ENCODE peak calls at places on chromosomes 16 and 17, in seven cellular contexts. W is PC-3, E is cardiac fibroblast, B is mucosa of descending colon, F is K562, T is D721Med, I is OCI-LY7. Z is an unnamed sample.

GRCh38 chr16:81553814-81554675 is 109.4 kb downstream of the CMIP start:
- DNase-seq in E (no peak), B (peak), I (peak), T (no peak), F (no peak), W (no peak), Z (no peak)

GRCh38 chr16:56477096-56477878 is 25.9 kb downstream of the OGFOD1 start:
- DNase-seq in T (no peak), I (no peak), B (no peak), W (peak), E (peak), F (peak), Z (no peak)

GRCh38 chr17:7853693-7854043 is 1.2 kb upstream of the TMEM88 start:
- DNase-seq in B (no peak), T (no peak), E (no peak), I (no peak), W (no peak), F (no peak), Z (no peak)

GRCh38 chr17:56595831-56596740 is 2.6 kb downstream of the NOG start:
- DNase-seq in W (peak), E (no peak), T (no peak), I (no peak), F (no peak), B (no peak), Z (peak)

GRCh38 chr16:88596477-88596876 is 26.3 kb downstream of the ZC3H18 start:
- DNase-seq in W (no peak), F (no peak), T (no peak), B (no peak), E (peak), I (no peak), Z (no peak)

GRCh38 chr16:6081320-6081976 is 983.9 kb upstream of the EEF2KMT start:
- DNase-seq in T (no peak), F (peak), I (peak), E (no peak), B (peak), W (peak), Z (peak)

GRCh38 chr17:67074781-67075180 is 30.4 kb downstream of the CACNG1 start:
- DNase-seq in W (no peak), T (no peak), B (no peak), I (no peak), E (no peak), F (no peak), Z (no peak)

GRCh38 chr16:4293822-4294457 is 21.1 kb upstream of the TFAP4 start:
- DNase-seq in F (no peak), B (no peak), T (no peak), E (peak), W (peak), I (no peak), Z (peak)

GRCh38 chr17:21371511-21372081 is 4.6 kb upstream of the KCNJ12 start:
- DNase-seq in I (no peak), B (no peak), F (no peak), W (no peak), T (no peak), E (no peak), Z (peak)

GRCh38 chr16:23694707-23695373 is 16.2 kb downstream of the PLK1 start:
- DNase-seq in B (no peak), E (peak), I (peak), F (peak), T (no peak), W (no peak), Z (peak)

GRCh38 chr16:49608801-49609200 is 235.2 kb downstream of the C16orf78 start:
- DNase-seq in W (no peak), E (peak), T (no peak), I (peak), B (no peak), F (peak), Z (no peak)

GRCh38 chr17:82862758-82863645 is 23.2 kb upstream of the ZNF750 start:
- DNase-seq in W (no peak), I (no peak), F (peak), E (no peak), B (peak), T (no peak), Z (no peak)

GRCh38 chr17:35089846-35090193 is 26.3 kb upstream of the RFFL start:
- DNase-seq in T (no peak), E (peak), B (no peak), F (peak), W (peak), I (no peak), Z (no peak)

GRCh38 chr16:4097826-4098240 is 18.4 kb downstream of the ADCY9 start:
- DNase-seq in E (peak), B (no peak), W (peak), I (no peak), T (no peak), F (no peak), Z (no peak)

GRCh38 chr17:83053021-83053778 is 26.2 kb upstream of the METRNL start:
- DNase-seq in T (no peak), W (no peak), F (peak), B (peak), E (no peak), I (no peak), Z (no peak)

GRCh38 chr16:84518804-84519341 is 14.4 kb upstream of the MEAK7 start:
- DNase-seq in F (no peak), B (peak), I (no peak), T (no peak), E (no peak), W (no peak), Z (no peak)

GRCh38 chr17:28912281-28912937 is 9.5 kb upstream of the DHRS13 start:
- DNase-seq in E (no peak), B (peak), I (no peak), T (no peak), F (peak), W (no peak), Z (no peak)

GRCh38 chr17:73068322-73069153 is 23.9 kb downstream of the SLC39A11 start:
- DNase-seq in I (no peak), E (peak), F (no peak), W (peak), B (no peak), T (no peak), Z (peak)

GRCh38 chr16:23148513-23149266 is 562 bp downstream of the USP31 start:
- DNase-seq in T (no peak), E (peak), F (peak), W (peak), I (peak), B (peak), Z (peak)

GRCh38 chr17:16589097-16589969 is 20.3 kb upstream of the ZNF287 start:
- DNase-seq in W (peak), E (peak), I (peak), F (peak), T (peak), B (peak), Z (peak)

GRCh38 chr17:50627782-50628601 is 6.7 kb upstream of the ABCC3 start:
- DNase-seq in T (no peak), F (no peak), W (peak), B (peak), I (no peak), E (no peak), Z (peak)

GRCh38 chr17:59839646-59840328 is 53.0 kb downstream of the TUBD1 start:
- DNase-seq in W (peak), F (peak), B (no peak), E (peak), I (no peak), T (no peak), Z (no peak)

GRCh38 chr17:77266891-77267341 is 126.1 kb downstream of the SEC14L1 start:
- DNase-seq in W (no peak), T (no peak), E (no peak), F (peak), I (peak), B (no peak), Z (no peak)
- TF ChIP-seq CTCF in W (peak), T (no peak), E (peak), F (peak), I (peak), B (no peak), Z (no peak)

GRCh38 chr16:87391324-87391949 is 699 bp upstream of the MAP1LC3B start:
- DNase-seq in I (peak), F (peak), E (peak), T (no peak), B (peak), W (no peak), Z (peak)
- TF ChIP-seq CTCF in I (no peak), F (no peak), E (no peak), T (no peak), B (no peak), W (no peak), Z (no peak)

DNA sequence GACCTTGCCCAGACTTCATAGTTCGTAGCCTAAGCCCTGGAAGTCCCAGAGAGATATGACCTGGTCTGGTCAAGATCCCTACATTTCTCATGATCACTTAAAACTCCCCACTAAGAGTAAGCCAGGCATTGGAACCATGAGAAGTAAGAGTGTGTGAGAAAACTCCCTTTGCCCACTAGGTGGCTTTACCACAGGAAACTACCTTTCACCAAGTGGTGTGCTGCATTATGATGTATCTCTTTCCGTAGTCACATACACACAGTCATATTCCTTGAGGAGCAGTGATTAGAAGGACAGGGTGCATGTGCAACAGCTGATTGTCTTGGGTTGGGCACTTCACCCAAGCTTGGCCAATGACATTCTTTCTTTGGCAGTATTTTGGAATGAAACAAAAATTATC is 639.3 kb downstream of the KCNJ2 start:
- DNase-seq in B (no peak), F (no peak), W (peak), E (no peak), T (no peak), I (peak), Z (no peak)
- TF ChIP-seq CTCF in B (no peak), F (no peak), W (peak), E (peak), T (peak), I (peak), Z (no peak)

DNA sequence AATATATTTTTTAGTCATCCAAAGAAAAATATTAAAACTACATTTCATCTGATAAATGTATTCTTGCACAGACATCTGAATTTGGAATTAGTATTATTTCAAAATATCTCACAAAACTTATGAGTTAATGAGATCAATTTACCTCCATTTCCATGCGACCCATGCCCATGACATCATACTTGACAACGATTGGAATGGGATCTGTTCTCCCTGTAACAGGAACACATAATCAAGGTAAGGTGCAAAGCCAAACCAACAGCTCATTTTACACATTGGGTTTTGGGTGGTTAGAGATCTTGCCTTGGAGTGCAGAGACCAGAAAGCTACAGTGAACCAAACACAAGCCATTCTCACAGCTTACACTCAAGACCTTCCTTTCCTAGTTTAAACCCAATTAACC is 46.9 kb upstream of the ITGA2B start:
- DNase-seq in F (no peak), T (no peak), I (no peak), W (no peak), E (no peak), B (no peak), Z (no peak)
- TF ChIP-seq CTCF in F (no peak), T (no peak), I (no peak), W (no peak), E (no peak), B (no peak), Z (no peak)

DNA sequence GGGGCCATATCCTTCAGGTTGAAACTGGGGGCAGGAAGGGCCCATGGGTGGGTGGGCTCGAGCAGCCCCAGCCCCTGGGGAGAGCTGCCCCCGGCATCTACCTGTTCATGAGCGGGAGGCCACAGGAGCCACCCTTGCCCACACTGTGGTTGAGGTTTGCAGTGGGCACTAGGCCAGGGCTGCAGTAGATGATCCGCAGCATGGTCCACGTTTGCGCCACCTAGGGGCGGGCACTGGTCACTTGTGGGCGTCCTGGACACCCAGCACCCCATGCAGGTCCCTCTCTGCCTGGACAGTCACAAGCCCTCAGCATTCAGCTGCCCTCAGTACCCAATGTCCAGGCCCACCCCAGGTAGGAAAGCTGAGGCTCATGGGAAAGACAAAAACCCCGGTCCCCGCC is 1.8 kb upstream of the JMJD8 start:
- DNase-seq in W (peak), B (peak), F (peak), T (no peak), I (no peak), E (peak), Z (peak)
- TF ChIP-seq CTCF in W (peak), B (peak), F (peak), T (peak), I (peak), E (peak), Z (peak)

DNA sequence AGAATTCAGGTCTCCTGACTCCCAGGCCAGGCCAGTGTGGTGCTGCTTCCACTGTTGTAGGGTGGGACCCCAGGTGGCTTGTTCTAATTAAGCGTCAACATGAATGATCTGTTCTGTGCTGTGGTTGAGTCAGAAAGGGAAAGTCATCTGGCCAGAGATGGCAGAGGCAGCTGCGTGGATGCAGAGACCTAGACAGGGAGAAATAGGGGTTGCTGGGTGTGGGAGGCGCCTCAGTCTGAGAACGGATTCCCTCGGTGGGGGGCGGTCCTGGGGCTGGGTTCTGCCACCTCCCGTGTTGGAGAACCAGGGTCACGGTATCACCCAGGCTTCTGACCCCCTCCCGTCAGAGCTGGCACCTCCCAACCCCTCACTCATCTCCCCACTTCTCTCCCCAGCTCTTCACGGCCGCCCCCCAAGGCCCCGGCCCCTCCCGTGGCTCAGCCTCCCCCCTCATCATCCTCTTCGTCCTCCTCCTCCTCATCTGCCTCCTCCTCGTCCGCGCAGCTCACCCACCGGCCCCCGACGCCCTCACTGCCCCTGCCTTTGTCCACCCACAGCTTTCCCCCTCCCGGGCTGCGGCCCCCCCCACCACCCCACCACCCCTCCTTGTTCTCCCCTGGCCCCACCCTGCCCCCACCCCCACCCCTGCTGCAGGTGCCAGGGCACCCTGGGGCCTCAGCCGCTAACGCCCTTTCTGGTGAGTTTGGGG is 5.7 kb downstream of the FBRS start:
- DNase-seq in W (no peak), B (peak), F (no peak), T (no peak), I (no peak), E (no peak), Z (no peak)
- TF ChIP-seq CTCF in W (no peak), B (no peak), F (no peak), T (no peak), I (no peak), E (no peak), Z (no peak)

GRCh38 chr16:11627822-11628457 is 40.3 kb upstream of the SNN start:
- DNase-seq in T (no peak), W (peak), E (peak), F (peak), B (no peak), I (no peak), Z (no peak)
- TF ChIP-seq CTCF in T (no peak), W (no peak), E (no peak), F (no peak), B (no peak), I (no peak), Z (no peak)